ENCODE peak calls at places on chromosomes 16 and 17, in seven cellular contexts. One of them, this sample, is unnamed.

GRCh38 chr17:50829336-50829735 is 6.0 kb upstream of the WFIKKN2 start:
- DNase-seq in neural progenitor cell: no peak
- DNase-seq in Daoy: no peak
- DNase-seq in hippocampal formation: no peak
- DNase-seq in memory B cell: no peak
- DNase-seq in T-cell: no peak
- DNase-seq in bronchial epithelial cell: no peak
- DNase-seq in this sample: no peak

GRCh38 chr16:11799017-11799381 is 1.9 kb upstream of the ZC3H7A start:
- DNase-seq in neural progenitor cell: no peak
- DNase-seq in Daoy: no peak
- DNase-seq in hippocampal formation: no peak
- DNase-seq in memory B cell: no peak
- DNase-seq in T-cell: no peak
- DNase-seq in bronchial epithelial cell: no peak
- DNase-seq in this sample: no peak

GRCh38 chr16:65318138-65318537 is 196.3 kb upstream of the CDH11 start:
- DNase-seq in neural progenitor cell: peak
- DNase-seq in Daoy: no peak
- DNase-seq in hippocampal formation: no peak
- DNase-seq in memory B cell: no peak
- DNase-seq in T-cell: no peak
- DNase-seq in bronchial epithelial cell: no peak
- DNase-seq in this sample: peak

GRCh38 chr17:3475812-3476686 is at the start of gene ASPA:
- DNase-seq in neural progenitor cell: no peak
- DNase-seq in Daoy: peak
- DNase-seq in hippocampal formation: peak
- DNase-seq in memory B cell: no peak
- DNase-seq in T-cell: no peak
- DNase-seq in bronchial epithelial cell: peak
- DNase-seq in this sample: no peak

GRCh38 chr17:7435676-7436555 is 681 bp downstream of the TMEM102 start:
- DNase-seq in neural progenitor cell: peak
- DNase-seq in Daoy: peak
- DNase-seq in hippocampal formation: no peak
- DNase-seq in memory B cell: peak
- DNase-seq in T-cell: peak
- DNase-seq in bronchial epithelial cell: peak
- DNase-seq in this sample: no peak

GRCh38 chr16:52563767-52564611 is 17.0 kb upstream of the TOX3 start:
- DNase-seq in neural progenitor cell: no peak
- DNase-seq in Daoy: no peak
- DNase-seq in hippocampal formation: no peak
- DNase-seq in memory B cell: no peak
- DNase-seq in T-cell: no peak
- DNase-seq in bronchial epithelial cell: no peak
- DNase-seq in this sample: no peak

GRCh38 chr16:89118361-89119061 is 24.9 kb downstream of the ACSF3 start:
- DNase-seq in neural progenitor cell: no peak
- DNase-seq in Daoy: no peak
- DNase-seq in hippocampal formation: no peak
- DNase-seq in memory B cell: no peak
- DNase-seq in T-cell: no peak
- DNase-seq in bronchial epithelial cell: no peak
- DNase-seq in this sample: no peak

GRCh38 chr16:79172306-79172705 is 428.2 kb downstream of the MAF start:
- DNase-seq in neural progenitor cell: no peak
- DNase-seq in Daoy: no peak
- DNase-seq in hippocampal formation: no peak
- DNase-seq in memory B cell: no peak
- DNase-seq in T-cell: no peak
- DNase-seq in bronchial epithelial cell: no peak
- DNase-seq in this sample: no peak

GRCh38 chr16:7268182-7268581 is 64.5 kb upstream of the RBFOX1 start:
- DNase-seq in neural progenitor cell: peak
- DNase-seq in Daoy: peak
- DNase-seq in hippocampal formation: peak
- DNase-seq in memory B cell: no peak
- DNase-seq in T-cell: no peak
- DNase-seq in bronchial epithelial cell: peak
- DNase-seq in this sample: no peak

GRCh38 chr16:83953796-83954576 is 946 bp downstream of the OSGIN1 start:
- DNase-seq in neural progenitor cell: peak
- DNase-seq in Daoy: peak
- DNase-seq in hippocampal formation: no peak
- DNase-seq in memory B cell: no peak
- DNase-seq in T-cell: no peak
- DNase-seq in bronchial epithelial cell: peak
- DNase-seq in this sample: no peak

GRCh38 chr17:44919885-44920564 is 4.7 kb upstream of the GFAP start:
- DNase-seq in neural progenitor cell: peak
- DNase-seq in Daoy: peak
- DNase-seq in hippocampal formation: peak
- DNase-seq in memory B cell: peak
- DNase-seq in T-cell: peak
- DNase-seq in bronchial epithelial cell: peak
- DNase-seq in this sample: peak

GRCh38 chr16:89922884-89923639 is at the start of gene TUBB3:
- DNase-seq in neural progenitor cell: peak
- DNase-seq in Daoy: peak
- DNase-seq in hippocampal formation: peak
- DNase-seq in memory B cell: no peak
- DNase-seq in T-cell: no peak
- DNase-seq in bronchial epithelial cell: peak
- DNase-seq in this sample: peak

GRCh38 chr17:7674934-7675333 is 12.4 kb downstream of the TP53 start:
- DNase-seq in neural progenitor cell: no peak
- DNase-seq in Daoy: no peak
- DNase-seq in hippocampal formation: no peak
- DNase-seq in memory B cell: no peak
- DNase-seq in T-cell: no peak
- DNase-seq in bronchial epithelial cell: no peak
- DNase-seq in this sample: no peak

GRCh38 chr17:82567286-82567685 is 47.8 kb downstream of the FOXK2 start:
- DNase-seq in neural progenitor cell: no peak
- DNase-seq in Daoy: no peak
- DNase-seq in hippocampal formation: no peak
- DNase-seq in memory B cell: no peak
- DNase-seq in T-cell: no peak
- DNase-seq in bronchial epithelial cell: no peak
- DNase-seq in this sample: no peak

This sample was measured in BE2C.